ENCODE peak calls at places on chromosome 21, in five cellular contexts. K is foreskin fibroblast, E is transverse colon, O is AG04450, L is lower lobe of right lung. M is an unnamed sample.

GRCh38 chr21:45366931-45367401 is 38.0 kb upstream of the COL18A1 start:
- DNase-seq in L (no peak), E (peak; percentile 55), K (peak; percentile 95), O (peak; percentile 93), M (no peak)

GRCh38 chr21:33039542-33039941 is 13.8 kb downstream of the OLIG2 start:
- DNase-seq in E (no peak), K (no peak), O (no peak), L (no peak), M (no peak)

GRCh38 chr21:38916214-38916964 is 110.7 kb downstream of the ETS2 start:
- DNase-seq in L (no peak), K (no peak), O (no peak), E (peak; percentile 2), M (no peak)

GRCh38 chr21:46667735-46668380 is 32.4 kb downstream of the PRMT2 start:
- DNase-seq in E (no peak), K (peak; percentile 18), O (no peak), L (no peak), M (no peak)

GRCh38 chr21:32412998-32413504 is 545 bp downstream of the EVA1C start:
- DNase-seq in L (peak; percentile 80), K (no peak), O (no peak), E (peak; percentile 86), M (no peak)

GRCh38 chr21:41366522-41367151 is 4.8 kb downstream of the MX2 start:
- DNase-seq in E (peak; percentile 74), O (peak; percentile 6), L (peak; percentile 82), K (peak; percentile 8), M (no peak)

GRCh38 chr21:24514081-24514733 is 1093.1 kb downstream of the MRPL39 start:
- DNase-seq in E (no peak), O (no peak), K (no peak), L (no peak), M (no peak)

GRCh38 chr21:46116846-46117585 is 19.1 kb downstream of the COL6A2 start:
- DNase-seq in E (peak; percentile 5), L (peak; percentile 36), O (no peak), K (peak; percentile 76), M (peak; percentile 8)

GRCh38 chr21:33670076-33670475 is 27.8 kb downstream of the ITSN1 start:
- DNase-seq in K (peak; percentile 50), O (no peak), L (no peak), E (no peak), M (no peak)

GRCh38 chr21:21612446-21612845 is 614.2 kb downstream of the NCAM2 start:
- DNase-seq in E (no peak), O (peak; percentile 67), K (peak; percentile 92), L (no peak), M (no peak)

GRCh38 chr21:33541756-33542639 is at the start of gene GART:
- DNase-seq in L (peak; percentile 87), E (peak; percentile 88), K (peak; percentile 74), O (no peak), M (peak; percentile 69)

GRCh38 chr21:38312822-38313221 is 56.0 kb downstream of the KCNJ15 start:
- DNase-seq in L (no peak), O (no peak), E (no peak), K (no peak), M (no peak)

GRCh38 chr21:32918467-32919140 is 107.1 kb upstream of the OLIG2 start:
- DNase-seq in O (no peak), L (no peak), E (no peak), K (no peak), M (no peak)

GRCh38 chr21:31514598-31514997 is 144.9 kb upstream of the SOD1 start:
- DNase-seq in L (no peak), K (no peak), O (no peak), E (no peak), M (no peak)

GRCh38 chr21:26148071-26148470 is 22.5 kb downstream of the APP start:
- DNase-seq in L (no peak), E (no peak), K (no peak), O (no peak), M (no peak)

GRCh38 chr21:41823166-41823565 is 56.0 kb downstream of the PRDM15 start:
- DNase-seq in L (no peak), E (no peak), O (no peak), K (no peak), M (no peak)

GRCh38 chr21:42239973-42240372 is 21.0 kb downstream of the ABCG1 start:
- DNase-seq in L (no peak), E (no peak), K (no peak), O (no peak), M (no peak)

GRCh38 chr21:24290151-24290833 is 1317.0 kb downstream of the MRPL39 start:
- DNase-seq in O (no peak), K (no peak), L (no peak), E (no peak), M (no peak)

GRCh38 chr21:45514311-45515021 is 27.8 kb downstream of the SLC19A1 start:
- DNase-seq in K (no peak), O (no peak), E (no peak), L (peak; percentile 38), M (no peak)

GRCh38 chr21:31180256-31181088 is 142.2 kb upstream of the KRTAP19-8 start:
- DNase-seq in O (no peak), K (no peak), L (no peak), E (no peak), M (no peak)

GRCh38 chr21:45379171-45379900 is 25.6 kb upstream of the COL18A1 start:
- DNase-seq in E (no peak), K (no peak), O (no peak), L (peak; percentile 35), M (no peak)

GRCh38 chr21:39863111-39863510 is 4.1 kb upstream of the PCP4 start:
- DNase-seq in O (no peak), L (peak; percentile 65), E (peak; percentile 13), K (no peak), M (no peak)

GRCh38 chr21:27132270-27132669 is 165.4 kb upstream of the ADAMTS5 start:
- DNase-seq in L (no peak), O (peak; percentile 51), E (no peak), K (peak; percentile 49), M (no peak)

GRCh38 chr21:25733859-25734653 is 648 bp downstream of the ATP5PF start:
- DNase-seq in L (no peak), K (no peak), O (peak; percentile 1), E (no peak), M (no peak)

GRCh38 chr21:10627316-10627863 is 106.0 kb downstream of the TPTE start:
- DNase-seq in L (no peak), O (no peak), K (no peak), E (no peak), M (no peak)
- TF ChIP-seq CTCF in L (no peak), O (no peak), K (no peak), E (no peak), M (no peak)

GRCh38 chr21:15431053-15431452 is 298.7 kb upstream of the USP25 start:
- DNase-seq in K (no peak), O (no peak), L (no peak), E (no peak), M (no peak)
- TF ChIP-seq CTCF in K (no peak), O (no peak), L (no peak), E (no peak), M (no peak)

DNA sequence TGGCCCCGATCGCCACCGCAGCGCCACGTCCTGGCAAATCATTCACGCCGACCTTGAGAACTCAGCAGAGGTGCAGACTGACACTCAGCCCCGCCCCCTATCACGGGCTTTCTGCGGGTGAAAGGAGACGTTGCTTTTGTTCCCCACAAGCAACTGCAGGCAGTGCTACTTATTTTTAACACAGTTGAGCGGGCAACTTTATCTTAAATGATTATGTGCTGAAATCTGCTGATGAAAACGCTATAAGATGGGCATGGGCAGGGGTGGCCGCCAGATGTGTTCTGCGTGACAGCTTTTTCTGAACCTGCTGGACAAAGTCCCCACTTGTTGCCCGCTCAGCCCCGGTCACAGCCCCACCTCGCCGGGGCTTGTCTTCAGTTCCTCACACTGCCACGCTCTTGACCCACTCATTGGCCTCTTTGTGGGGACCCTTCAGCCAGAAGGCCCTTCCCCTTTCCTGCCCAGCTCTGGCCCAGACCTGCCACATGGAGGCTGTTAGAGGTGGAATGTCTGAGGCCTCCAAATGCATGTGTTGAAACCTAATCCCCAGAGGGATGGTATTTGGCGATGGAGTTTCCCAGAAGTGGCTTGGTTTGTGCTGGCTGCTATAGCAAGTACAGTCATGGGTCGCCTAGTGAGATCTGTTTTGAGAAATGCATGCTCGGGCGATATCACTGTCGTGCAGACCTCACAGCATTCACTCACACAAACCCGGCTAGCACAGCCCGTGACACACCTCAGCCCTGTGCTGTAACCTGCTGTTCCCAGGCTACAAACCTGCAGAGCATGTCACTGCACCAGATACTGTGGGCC is 15.7 kb upstream of the PDXK start:
- DNase-seq in O (no peak), L (peak; percentile 72), K (peak; percentile 71), E (peak; percentile 78), M (no peak)
- TF ChIP-seq CTCF in O (no peak), L (no peak), K (no peak), E (no peak), M (no peak)

DNA sequence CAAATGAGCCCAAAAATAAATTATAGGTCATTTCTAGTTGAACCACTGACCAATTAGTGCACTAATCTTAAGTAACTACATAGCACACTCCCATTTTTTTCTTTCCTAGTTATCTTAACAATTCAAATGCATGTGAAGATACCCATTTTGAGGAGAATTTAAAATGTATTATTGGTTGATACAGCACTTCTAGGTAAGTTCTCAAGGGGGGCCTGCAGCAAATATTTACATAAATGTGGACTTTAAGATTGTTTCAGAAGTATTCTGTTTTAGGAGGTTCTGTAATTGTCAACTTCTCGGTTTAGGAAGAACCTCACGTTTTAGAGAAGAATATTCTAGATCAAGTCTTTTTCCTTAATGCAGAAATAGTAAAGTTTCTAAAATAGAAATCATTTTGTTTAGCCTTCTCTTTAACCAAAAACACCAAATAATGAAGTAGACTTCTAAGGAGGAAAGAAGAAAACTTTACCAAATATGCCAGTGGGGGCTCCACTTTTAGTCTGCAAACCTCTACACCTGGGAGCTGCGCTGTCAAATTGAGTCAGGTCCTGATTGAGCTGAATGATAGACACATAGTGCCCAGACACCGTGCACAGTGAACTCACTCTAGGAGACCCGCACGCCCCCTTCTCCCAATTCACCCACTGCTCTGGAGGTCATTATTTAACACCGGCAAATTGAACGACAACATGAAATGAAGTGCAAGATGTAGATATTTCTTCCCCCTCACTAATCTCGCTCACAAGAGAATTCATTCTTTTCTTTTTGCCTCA is 144.4 kb downstream of the RUNX1 start:
- DNase-seq in L (no peak), O (no peak), K (no peak), E (no peak), M (no peak)
- TF ChIP-seq CTCF in L (no peak), O (no peak), K (no peak), E (no peak), M (no peak)

M was measured in progenitor cell of endocrine pancreas.